ENCODE peak calls at places on chromosomes 4 and X, in ten cellular contexts. B, A, Z, P, H, F, K, I, M and G are unnamed samples.
A peak's percentile ranks its signal among the peaks of the same experiment; 100 is the strongest.

GRCh38 chr4:145635117-145635516 is 15.9 kb downstream of the MMAA start:
- DNase-seq in F (no peak), I (no peak), Z (no peak), K (no peak), M (no peak), B (no peak), A (no peak), P (no peak), H (no peak), G (no peak)

GRCh38 chr4:15006416-15007024 is 4.2 kb downstream of the CPEB2 start:
- DNase-seq in M (no peak), Z (no peak), A (no peak), H (no peak), B (no peak), I (peak; percentile 8), K (no peak), F (no peak), P (no peak), G (peak; percentile 6)

GRCh38 chr4:89752932-89753598 is 83.9 kb downstream of the SNCA start:
- DNase-seq in H (no peak), I (no peak), M (no peak), B (no peak), K (peak; percentile 83), A (no peak), F (no peak), P (no peak), Z (no peak), G (no peak)

GRCh38 chrX:10050481-10050880 is 83.3 kb downstream of the CLDN34 start:
- DNase-seq in M (no peak), A (no peak), P (peak; percentile 17), K (peak; percentile 63), B (peak; percentile 67), I (no peak), Z (peak; percentile 33), F (no peak), H (no peak), G (no peak)

GRCh38 chr4:90769251-90769650 is 642.1 kb downstream of the CCSER1 start:
- DNase-seq in A (no peak), B (no peak), Z (no peak), P (no peak), K (no peak), M (no peak), H (no peak), F (no peak), I (no peak), G (no peak)

GRCh38 chr4:148954011-148954749 is 512.0 kb upstream of the NR3C2 start:
- DNase-seq in Z (no peak), F (no peak), M (no peak), I (no peak), H (peak; percentile 52), A (no peak), P (no peak), B (no peak), K (no peak), G (no peak)

GRCh38 chr4:158945529-158946108 is 157.3 kb upstream of the RAPGEF2 start:
- DNase-seq in M (no peak), F (no peak), K (no peak), I (no peak), A (no peak), P (no peak), B (no peak), H (no peak), Z (no peak), G (no peak)

GRCh38 chrX:49155900-49156837 is 6.4 kb upstream of the MAGIX start:
- DNase-seq in K (peak; percentile 57), H (peak; percentile 91), I (peak; percentile 85), P (peak; percentile 75), B (peak; percentile 89), M (peak; percentile 91), Z (peak; percentile 91), F (peak; percentile 89), A (peak; percentile 60), G (peak; percentile 87)

GRCh38 chr4:56870927-56871326 is 36.8 kb upstream of the REST start:
- DNase-seq in I (no peak), A (no peak), H (no peak), B (no peak), Z (no peak), F (no peak), K (no peak), M (no peak), P (no peak), G (no peak)

GRCh38 chrX:39439910-39440733 is 638.9 kb downstream of the MID1IP1 start:
- DNase-seq in Z (no peak), B (no peak), H (no peak), P (no peak), M (no peak), K (no peak), A (no peak), I (peak; percentile 29), F (no peak), G (peak; percentile 24)

GRCh38 chr4:92387459-92388069 is 83.8 kb downstream of the GRID2 start:
- DNase-seq in P (peak; percentile 7), A (no peak), M (no peak), B (no peak), H (no peak), Z (no peak), F (peak; percentile 70), I (peak; percentile 14), K (peak; percentile 39), G (peak; percentile 8)

GRCh38 chr4:71293705-71294104 is 45.1 kb upstream of the SLC4A4 start:
- DNase-seq in A (no peak), P (no peak), Z (no peak), K (no peak), I (no peak), M (no peak), H (no peak), B (no peak), F (no peak), G (no peak)

GRCh38 chr4:74174941-74175340 is 17.0 kb downstream of the MTHFD2L start:
- DNase-seq in A (no peak), H (no peak), P (no peak), I (no peak), B (no peak), K (no peak), F (no peak), M (no peak), Z (no peak), G (no peak)

GRCh38 chrX:77622233-77622632 is 163.8 kb downstream of the ATRX start:
- DNase-seq in A (no peak), P (no peak), Z (no peak), M (no peak), B (no peak), F (no peak), I (no peak), H (no peak), K (no peak), G (no peak)

GRCh38 chrX:11105080-11105479 is 6.1 kb upstream of the HCCS start:
- DNase-seq in K (no peak), F (no peak), A (no peak), P (no peak), Z (no peak), I (no peak), B (no peak), M (no peak), H (no peak), G (no peak)
- TF ChIP-seq CTCF in K (no peak), F (no peak), A (no peak), P (no peak), Z (no peak), I (no peak), B (no peak), M (no peak), H (no peak), G (no peak)

GRCh38 chr4:138175337-138175794 is 66.8 kb downstream of the SLC7A11 start:
- DNase-seq in K (no peak), I (no peak), A (no peak), Z (peak; percentile 64), B (no peak), M (no peak), F (peak; percentile 18), H (peak; percentile 43), P (no peak), G (no peak)
- TF ChIP-seq CTCF in K (no peak), I (no peak), A (peak; percentile 29), Z (no peak), B (no peak), M (peak; percentile 26), F (peak; percentile 10), H (peak; percentile 15), P (no peak), G (no peak)

DNA sequence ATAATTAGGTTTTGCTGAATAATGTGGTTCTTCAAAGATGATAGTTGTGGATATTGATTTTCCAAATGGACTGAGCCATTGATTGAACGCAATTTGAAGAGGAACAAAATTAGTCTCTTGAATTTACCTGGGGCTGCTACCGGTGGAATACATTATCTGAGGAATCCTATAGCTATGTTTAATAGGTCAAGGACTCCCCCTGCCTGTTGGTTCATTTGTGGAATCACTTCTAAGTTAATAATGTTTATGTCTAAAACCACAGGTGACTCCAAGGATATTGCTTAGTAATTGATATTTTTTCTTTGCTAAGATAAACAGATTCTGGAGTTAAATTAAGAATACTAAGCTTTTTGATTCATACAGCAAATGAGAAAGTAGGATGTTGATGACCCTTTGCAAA is 576.0 kb upstream of the PABPC4L start:
- DNase-seq in B (no peak), M (no peak), P (peak; percentile 9), I (no peak), Z (no peak), A (no peak), H (no peak), K (no peak), F (peak; percentile 49), G (no peak)
- TF ChIP-seq CTCF in B (no peak), M (no peak), P (no peak), I (no peak), Z (no peak), A (peak; percentile 52), H (no peak), K (peak; percentile 15), F (no peak), G (no peak)

GRCh38 chr4:125319311-125319710 is 4.6 kb downstream of the FAT4 start:
- DNase-seq in P (no peak), A (no peak), I (no peak), Z (no peak), F (no peak), H (no peak), K (peak; percentile 40), M (no peak), B (no peak), G (no peak)

GRCh38 chr4:125316781-125317525 is 2.2 kb downstream of the FAT4 start:
- DNase-seq in P (peak; percentile 26), M (peak; percentile 46), F (peak; percentile 41), K (no peak), Z (peak; percentile 34), H (peak; percentile 18), I (peak; percentile 18), A (peak; percentile 14), B (peak; percentile 34), G (peak; percentile 23)

GRCh38 chr4:125316391-125316780 is 1.6 kb downstream of the FAT4 start:
- DNase-seq in P (peak; percentile 25), B (peak; percentile 49), K (no peak), A (peak; percentile 9), M (peak; percentile 58), I (no peak), H (peak; percentile 26), Z (peak; percentile 41), F (peak; percentile 34), G (peak; percentile 30)

GRCh38 chr4:125315571-125316390 is 1.0 kb downstream of the FAT4 start:
- DNase-seq in M (peak; percentile 65), B (peak; percentile 41), I (peak; percentile 24), F (peak; percentile 88), K (no peak), P (peak; percentile 65), A (peak; percentile 45), H (peak; percentile 23), Z (peak; percentile 31), G (peak; percentile 37)

DNA sequence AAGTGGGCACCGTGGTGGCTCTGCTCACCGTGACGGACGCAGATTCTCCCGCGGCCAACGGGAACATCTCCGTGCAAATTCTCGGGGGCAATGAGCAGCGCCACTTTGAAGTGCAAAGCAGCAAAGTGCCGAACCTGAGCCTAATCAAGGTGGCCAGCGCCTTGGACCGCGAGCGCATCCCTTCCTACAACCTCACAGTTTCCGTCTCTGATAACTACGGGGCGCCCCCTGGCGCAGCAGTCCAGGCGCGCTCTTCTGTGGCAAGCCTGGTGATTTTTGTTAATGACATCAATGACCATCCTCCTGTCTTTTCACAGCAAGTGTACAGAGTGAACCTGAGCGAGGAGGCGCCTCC is 2.7 kb downstream of the FAT4 start:
- DNase-seq in I (peak; percentile 10), B (no peak), A (peak; percentile 12), M (peak; percentile 44), F (peak; percentile 49), K (no peak), H (peak; percentile 22), Z (no peak), P (peak; percentile 47), G (peak; percentile 11)
- TF ChIP-seq CTCF in I (no peak), B (no peak), A (peak; percentile 63), M (peak; percentile 7), F (peak; percentile 73), K (peak; percentile 60), H (no peak), Z (no peak), P (no peak), G (no peak)